ENCODE peak calls at places on chromosomes 16 and 17, in seven cellular contexts. D is midbrain, T is right cardiac atrium, G is left cardiac atrium, X is psoas muscle, I is type B pancreatic cell, J is DMS 273 treated with DMSO at 0.1 percent for 48 hours. A is an unnamed sample.

GRCh38 chr17:41549596-41550039 is 21.5 kb upstream of the KRT19 start:
- DNase-seq in G (no peak), J (no peak), T (no peak), I (no peak), D (no peak), X (no peak), A (no peak)

GRCh38 chr16:80250376-80250775 is 290.4 kb upstream of the DYNLRB2 start:
- DNase-seq in D (no peak), X (no peak), G (no peak), T (no peak), J (no peak), I (no peak), A (no peak)

GRCh38 chr17:8064590-8065019 is 22.9 kb downstream of the ALOX12B start:
- DNase-seq in D (no peak), T (no peak), I (no peak), J (no peak), G (no peak), X (no peak), A (no peak)

GRCh38 chr16:85750827-85751641 is at the start of gene C16orf74:
- DNase-seq in D (no peak), J (no peak), T (peak; percentile 82), G (peak; percentile 52), I (no peak), X (peak; percentile 44), A (peak; percentile 62)

GRCh38 chr16:11755022-11755760 is 12.5 kb upstream of the TXNDC11 start:
- DNase-seq in D (no peak), T (no peak), J (no peak), G (no peak), I (no peak), X (no peak), A (no peak)

GRCh38 chr17:74163836-74164235 is 39.6 kb upstream of the RPL38 start:
- DNase-seq in I (no peak), X (no peak), J (no peak), T (no peak), G (no peak), D (no peak), A (no peak)

GRCh38 chr17:50274142-50274944 is at the start of gene TMEM92:
- DNase-seq in T (no peak), X (no peak), G (no peak), J (no peak), D (no peak), I (no peak), A (no peak)

GRCh38 chr17:74738051-74738996 is 1.3 kb downstream of the RAB37 start:
- DNase-seq in T (peak; percentile 77), J (no peak), G (no peak), X (no peak), I (no peak), D (no peak), A (peak; percentile 49)

GRCh38 chr17:12024332-12024731 is 3.7 kb downstream of the MAP2K4 start:
- DNase-seq in J (no peak), X (no peak), G (no peak), I (no peak), T (no peak), D (no peak), A (no peak)

GRCh38 chr17:55275894-55276804 is 11.4 kb downstream of the HLF start:
- DNase-seq in I (no peak), T (no peak), D (no peak), X (no peak), J (no peak), G (no peak), A (no peak)

GRCh38 chr16:8926827-8927226 is 36.9 kb downstream of the USP7 start:
- DNase-seq in X (no peak), T (no peak), J (no peak), I (no peak), D (no peak), G (no peak), A (no peak)

GRCh38 chr16:64280317-64280716 is 841.5 kb downstream of the CDH11 start:
- DNase-seq in J (no peak), X (no peak), G (no peak), I (no peak), D (no peak), T (no peak), A (no peak)

GRCh38 chr16:70700101-70701020 is 14.5 kb upstream of the MTSS2 start:
- DNase-seq in I (no peak), J (peak; percentile 41), T (peak; percentile 89), X (peak; percentile 83), D (peak; percentile 82), G (peak; percentile 70), A (peak; percentile 77)

GRCh38 chr17:40076101-40076498 is 13.3 kb downstream of the THRA start:
- DNase-seq in X (no peak), G (no peak), D (no peak), T (no peak), I (no peak), J (no peak), A (no peak)

GRCh38 chr16:67456383-67457140 is 24.4 kb downstream of the ATP6V0D1 start:
- DNase-seq in I (no peak), G (peak; percentile 75), J (peak; percentile 83), D (peak; percentile 6), T (peak; percentile 87), X (peak; percentile 84), A (peak; percentile 67)

GRCh38 chr17:44599298-44600175 is 42.3 kb downstream of the FZD2 start:
- DNase-seq in J (no peak), X (peak; percentile 36), D (no peak), T (peak; percentile 87), I (no peak), G (peak; percentile 68), A (peak; percentile 42)

GRCh38 chr17:78947235-78948153 is 22.3 kb upstream of the TIMP2 start:
- DNase-seq in T (peak; percentile 39), I (no peak), X (no peak), G (no peak), J (no peak), D (no peak), A (no peak)

GRCh38 chr17:60720763-60721531 is 43.3 kb downstream of the BCAS3 start:
- DNase-seq in I (no peak), J (peak; percentile 8), D (peak; percentile 62), T (no peak), G (no peak), X (no peak), A (no peak)

GRCh38 chr17:48546924-48547838 is 2.3 kb upstream of the HOXB2 start:
- DNase-seq in J (no peak), G (no peak), X (no peak), D (no peak), I (no peak), T (no peak), A (no peak)

GRCh38 chr17:61398721-61399130 is 917 bp upstream of the TBX2 start:
- DNase-seq in I (no peak), X (no peak), J (no peak), G (no peak), D (no peak), T (no peak), A (no peak)

GRCh38 chr17:44389723-44390202 is 314 bp upstream of the ITGA2B start:
- DNase-seq in D (no peak), X (no peak), I (no peak), T (no peak), G (no peak), J (no peak), A (no peak)

GRCh38 chr16:68668266-68668665 is 23.2 kb downstream of the CDH3 start:
- DNase-seq in J (no peak), G (no peak), I (no peak), D (no peak), X (no peak), T (no peak), A (no peak)

GRCh38 chr17:16239931-16240330 is 22.9 kb downstream of the PIGL start:
- DNase-seq in I (no peak), J (no peak), X (no peak), G (no peak), D (no peak), T (no peak), A (no peak)

GRCh38 chr16:68985855-68986254 is 119.6 kb upstream of the HAS3 start:
- DNase-seq in D (no peak), X (no peak), G (no peak), J (no peak), I (no peak), T (no peak), A (no peak)

GRCh38 chr16:46961373-46962353 is 11.8 kb downstream of the DNAJA2 start:
- DNase-seq in X (no peak), G (no peak), I (no peak), J (no peak), D (no peak), T (no peak), A (no peak)

GRCh38 chr17:49968380-49969133 is 433 bp upstream of the DLX4 start:
- DNase-seq in T (peak; percentile 79), J (peak; percentile 58), G (peak; percentile 75), I (peak; percentile 82), D (no peak), X (peak; percentile 61), A (peak; percentile 41)

GRCh38 chr17:42345396-42346078 is 42.7 kb downstream of the STAT3 start:
- DNase-seq in G (peak; percentile 45), D (no peak), I (no peak), T (no peak), X (no peak), J (no peak), A (no peak)

GRCh38 chr17:4109424-4109823 is 33.4 kb downstream of the ZZEF1 start:
- DNase-seq in D (peak; percentile 13), T (no peak), J (no peak), G (no peak), X (no peak), I (no peak), A (no peak)

GRCh38 chr16:70523621-70524405 is at the start of gene SF3B3:
- DNase-seq in G (peak; percentile 75), I (peak; percentile 76), D (peak; percentile 84), J (peak; percentile 83), X (peak; percentile 72), T (peak; percentile 78), A (no peak)

GRCh38 chr16:88657371-88657770 is 5.5 kb downstream of the MVD start:
- DNase-seq in D (no peak), J (no peak), I (no peak), T (peak; percentile 53), G (no peak), X (no peak), A (no peak)

GRCh38 chr16:53910990-53911389 is 207.0 kb downstream of the FTO start:
- DNase-seq in T (no peak), J (no peak), G (no peak), I (no peak), X (no peak), D (no peak), A (no peak)

GRCh38 chr16:17177968-17178880 is 292.5 kb downstream of the XYLT1 start:
- DNase-seq in D (no peak), I (no peak), J (no peak), T (no peak), X (no peak), G (no peak), A (no peak)

GRCh38 chr16:89370081-89370511 is 120.3 kb downstream of the ANKRD11 start:
- DNase-seq in D (no peak), G (no peak), J (no peak), X (no peak), I (no peak), T (no peak), A (no peak)

A was measured in heart right ventricle.